ENCODE peak calls at places on chromosomes 2 and 18, in six cellular contexts. One of them, this sample, is unnamed.

GRCh38 chr18:6058941-6059340 is 163.6 kb upstream of the TMEM200C start:
- DNase-seq in fibroblast of lung: peak; percentile 91
- DNase-seq in breast epithelium: no peak
- DNase-seq in thoracic aorta: no peak
- DNase-seq in spleen: no peak
- DNase-seq in A673: no peak
- DNase-seq in this sample: no peak

GRCh38 chr2:101133492-101134101 is 17.6 kb downstream of the TBC1D8 start:
- DNase-seq in fibroblast of lung: no peak
- DNase-seq in breast epithelium: no peak
- DNase-seq in thoracic aorta: no peak
- DNase-seq in spleen: no peak
- DNase-seq in A673: no peak
- DNase-seq in this sample: no peak

GRCh38 chr2:235347691-235348090 is 146.2 kb upstream of the AGAP1 start:
- DNase-seq in fibroblast of lung: peak; percentile 94
- DNase-seq in breast epithelium: no peak
- DNase-seq in thoracic aorta: no peak
- DNase-seq in spleen: no peak
- DNase-seq in A673: peak; percentile 86
- DNase-seq in this sample: no peak

GRCh38 chr2:197576631-197577030 is 60.8 kb downstream of the MOB4 start:
- DNase-seq in fibroblast of lung: peak; percentile 39
- DNase-seq in breast epithelium: no peak
- DNase-seq in thoracic aorta: no peak
- DNase-seq in spleen: no peak
- DNase-seq in A673: peak; percentile 25
- DNase-seq in this sample: no peak

GRCh38 chr2:158745067-158745865 is 49.9 kb upstream of the DAPL1 start:
- DNase-seq in fibroblast of lung: peak; percentile 67
- DNase-seq in breast epithelium: peak; percentile 60
- DNase-seq in thoracic aorta: no peak
- DNase-seq in spleen: no peak
- DNase-seq in A673: peak; percentile 68
- DNase-seq in this sample: peak; percentile 59

GRCh38 chr2:27376866-27377617 is 3.5 kb downstream of the ZNF513 start:
- DNase-seq in fibroblast of lung: no peak
- DNase-seq in breast epithelium: no peak
- DNase-seq in thoracic aorta: no peak
- DNase-seq in spleen: no peak
- DNase-seq in A673: no peak
- DNase-seq in this sample: no peak

GRCh38 chr2:174972924-174973323 is 32.3 kb downstream of the CHN1 start:
- DNase-seq in fibroblast of lung: peak; percentile 93
- DNase-seq in breast epithelium: no peak
- DNase-seq in thoracic aorta: no peak
- DNase-seq in spleen: no peak
- DNase-seq in A673: no peak
- DNase-seq in this sample: no peak

GRCh38 chr18:8052237-8052701 is 485.2 kb downstream of the PTPRM start:
- DNase-seq in fibroblast of lung: peak; percentile 20
- DNase-seq in breast epithelium: no peak
- DNase-seq in thoracic aorta: no peak
- DNase-seq in spleen: no peak
- DNase-seq in A673: no peak
- DNase-seq in this sample: no peak

GRCh38 chr2:226799976-226800940 is 638 bp upstream of the IRS1 start:
- DNase-seq in fibroblast of lung: peak; percentile 34
- DNase-seq in breast epithelium: peak; percentile 38
- DNase-seq in thoracic aorta: no peak
- DNase-seq in spleen: no peak
- DNase-seq in A673: peak; percentile 20
- DNase-seq in this sample: peak; percentile 34

GRCh38 chr2:157339965-157340655 is 14.5 kb upstream of the ERMN start:
- DNase-seq in fibroblast of lung: peak; percentile 64
- DNase-seq in breast epithelium: no peak
- DNase-seq in thoracic aorta: no peak
- DNase-seq in spleen: no peak
- DNase-seq in A673: no peak
- DNase-seq in this sample: no peak

GRCh38 chr2:235511187-235511661 is 17.4 kb downstream of the AGAP1 start:
- DNase-seq in fibroblast of lung: peak; percentile 93
- DNase-seq in breast epithelium: no peak
- DNase-seq in thoracic aorta: no peak
- DNase-seq in spleen: no peak
- DNase-seq in A673: peak; percentile 33
- DNase-seq in this sample: peak; percentile 45

GRCh38 chr2:117027646-117028045 is 786.8 kb upstream of the DDX18 start:
- DNase-seq in fibroblast of lung: no peak
- DNase-seq in breast epithelium: no peak
- DNase-seq in thoracic aorta: no peak
- DNase-seq in spleen: no peak
- DNase-seq in A673: no peak
- DNase-seq in this sample: no peak

GRCh38 chr18:26792661-26793060 is 72.8 kb downstream of the AQP4 start:
- DNase-seq in fibroblast of lung: peak; percentile 83
- DNase-seq in breast epithelium: no peak
- DNase-seq in thoracic aorta: no peak
- DNase-seq in spleen: no peak
- DNase-seq in A673: no peak
- DNase-seq in this sample: no peak

GRCh38 chr2:226423498-226423960 is 376.1 kb downstream of the IRS1 start:
- DNase-seq in fibroblast of lung: peak; percentile 61
- DNase-seq in breast epithelium: peak; percentile 18
- DNase-seq in thoracic aorta: no peak
- DNase-seq in spleen: peak; percentile 83
- DNase-seq in A673: no peak
- DNase-seq in this sample: no peak

GRCh38 chr2:27077231-27077630 is 1.2 kb upstream of the EMILIN1 start:
- DNase-seq in fibroblast of lung: no peak
- DNase-seq in breast epithelium: no peak
- DNase-seq in thoracic aorta: no peak
- DNase-seq in spleen: peak; percentile 16
- DNase-seq in A673: no peak
- DNase-seq in this sample: no peak

GRCh38 chr2:85058619-85058941 is 74.6 kb upstream of the TCF7L1 start:
- DNase-seq in fibroblast of lung: no peak
- DNase-seq in breast epithelium: no peak
- DNase-seq in thoracic aorta: no peak
- DNase-seq in spleen: no peak
- DNase-seq in A673: no peak
- DNase-seq in this sample: peak; percentile 15

GRCh38 chr2:71595549-71595948 is 142.2 kb downstream of the DYSF start:
- DNase-seq in fibroblast of lung: no peak
- DNase-seq in breast epithelium: no peak
- DNase-seq in thoracic aorta: no peak
- DNase-seq in spleen: no peak
- DNase-seq in A673: no peak
- DNase-seq in this sample: no peak

GRCh38 chr18:26574958-26575864 is 26.9 kb upstream of the KCTD1 start:
- DNase-seq in fibroblast of lung: peak; percentile 75
- DNase-seq in breast epithelium: peak; percentile 36
- DNase-seq in thoracic aorta: no peak
- DNase-seq in spleen: peak; percentile 79
- DNase-seq in A673: peak; percentile 22
- DNase-seq in this sample: peak; percentile 32

DNA sequence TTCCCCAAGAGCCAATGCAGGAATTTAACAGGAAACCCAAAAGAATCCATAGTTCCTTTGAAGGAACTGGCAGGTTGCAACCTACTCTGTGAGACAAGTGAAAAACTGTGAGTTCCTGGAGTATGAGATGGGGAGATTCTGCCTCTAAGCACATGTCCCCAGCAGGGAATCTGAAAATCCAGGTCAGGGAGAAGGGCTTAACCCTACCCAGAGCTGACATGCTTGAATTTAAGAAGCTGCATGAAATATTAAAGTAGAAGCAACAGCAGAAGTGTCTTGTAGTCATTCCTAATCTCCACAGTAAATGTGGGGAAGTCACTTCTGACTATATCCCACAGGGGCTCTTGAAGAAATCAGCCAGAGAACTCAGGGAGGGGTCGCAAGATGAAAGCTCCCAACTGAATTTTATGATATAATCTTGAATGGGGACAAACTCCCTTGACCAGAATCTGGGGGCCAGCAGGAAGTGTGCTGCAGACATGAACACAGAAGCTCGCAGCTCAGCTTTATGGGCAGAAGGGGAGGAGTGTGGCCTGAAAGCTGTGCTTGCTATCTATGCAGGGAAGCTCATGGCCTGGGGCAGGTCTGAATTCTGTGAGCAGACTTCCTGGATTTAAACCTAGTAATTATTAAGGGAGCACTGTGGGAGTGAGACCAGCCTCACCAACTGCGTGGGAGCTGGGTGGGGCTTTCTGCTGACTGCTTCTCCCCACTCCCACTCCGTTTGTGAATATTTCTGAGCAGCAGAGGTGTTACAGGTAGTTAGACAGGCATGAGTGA is 184.1 kb upstream of the KYNU start:
- DNase-seq in fibroblast of lung: no peak
- DNase-seq in breast epithelium: no peak
- DNase-seq in thoracic aorta: no peak
- DNase-seq in spleen: no peak
- DNase-seq in A673: no peak
- DNase-seq in this sample: no peak
- H3K27me3 ChIP-seq in fibroblast of lung: no peaks in the 10 kb centered on the region
- H3K27me3 ChIP-seq in breast epithelium: no peaks in the 10 kb centered on the region
- H3K27me3 ChIP-seq in thoracic aorta: no peaks in the 10 kb centered on the region
- H3K27me3 ChIP-seq in spleen: no peaks in the 10 kb centered on the region
- H3K27me3 ChIP-seq in A673: no peaks in the 10 kb centered on the region
- H3K27me3 ChIP-seq in this sample: no peaks in the 10 kb centered on the region

GRCh38 chr2:120254178-120254577 is 1.5 kb downstream of the RALB start:
- DNase-seq in fibroblast of lung: no peak
- DNase-seq in breast epithelium: no peak
- DNase-seq in thoracic aorta: no peak
- DNase-seq in spleen: no peak
- DNase-seq in A673: no peak
- DNase-seq in this sample: no peak
- H3K4me3 ChIP-seq in fibroblast of lung: peak overlapping the region; percentile 84
- H3K4me3 ChIP-seq in breast epithelium: peak overlapping the region; percentile 95
- H3K4me3 ChIP-seq in thoracic aorta: peak overlapping the region; percentile 94
- H3K4me3 ChIP-seq in spleen: peak overlapping the region; percentile 95
- H3K4me3 ChIP-seq in A673: peak overlapping the region; percentile 78
- H3K4me3 ChIP-seq in this sample: no peak overlapping the region

GRCh38 chr18:61308009-61308408 is 25.2 kb upstream of the CDH20 start:
- DNase-seq in fibroblast of lung: no peak
- DNase-seq in breast epithelium: no peak
- DNase-seq in thoracic aorta: no peak
- DNase-seq in spleen: no peak
- DNase-seq in A673: no peak
- DNase-seq in this sample: no peak
- H3K4me1 ChIP-seq in fibroblast of lung: no peaks in the 10 kb centered on the region
- H3K4me1 ChIP-seq in breast epithelium: no peaks in the 10 kb centered on the region
- H3K4me1 ChIP-seq in thoracic aorta: no peaks in the 10 kb centered on the region
- H3K4me1 ChIP-seq in spleen: no peaks in the 10 kb centered on the region
- H3K4me1 ChIP-seq in A673: no peaks in the 10 kb centered on the region
- H3K4me1 ChIP-seq in this sample: no peaks in the 10 kb centered on the region

GRCh38 chr2:233331536-233331935 is 22.8 kb upstream of the DGKD start:
- DNase-seq in fibroblast of lung: no peak
- DNase-seq in breast epithelium: peak; percentile 43
- DNase-seq in thoracic aorta: no peak
- DNase-seq in spleen: peak; percentile 94
- DNase-seq in A673: peak; percentile 45
- DNase-seq in this sample: no peak
- H3K27me3 ChIP-seq in fibroblast of lung: no peaks in the 10 kb centered on the region
- H3K27me3 ChIP-seq in breast epithelium: no peaks in the 10 kb centered on the region
- H3K27me3 ChIP-seq in thoracic aorta: no peaks in the 10 kb centered on the region
- H3K27me3 ChIP-seq in spleen: no peaks in the 10 kb centered on the region
- H3K27me3 ChIP-seq in A673: no peaks in the 10 kb centered on the region
- H3K27me3 ChIP-seq in this sample: no peaks in the 10 kb centered on the region

GRCh38 chr2:196170681-196171247 is 614 bp downstream of the STK17B start:
- DNase-seq in fibroblast of lung: peak; percentile 51
- DNase-seq in breast epithelium: no peak
- DNase-seq in thoracic aorta: no peak
- DNase-seq in spleen: peak; percentile 91
- DNase-seq in A673: peak; percentile 61
- DNase-seq in this sample: peak; percentile 22

GRCh38 chr2:196168181-196168580 is 3.2 kb downstream of the STK17B start:
- DNase-seq in fibroblast of lung: peak; percentile 64
- DNase-seq in breast epithelium: no peak
- DNase-seq in thoracic aorta: no peak
- DNase-seq in spleen: no peak
- DNase-seq in A673: peak; percentile 43
- DNase-seq in this sample: no peak

GRCh38 chr2:196171248-196171871 is at the start of gene STK17B:
- DNase-seq in fibroblast of lung: peak; percentile 91
- DNase-seq in breast epithelium: peak; percentile 93
- DNase-seq in thoracic aorta: peak; percentile 76
- DNase-seq in spleen: peak; percentile 99
- DNase-seq in A673: peak; percentile 96
- DNase-seq in this sample: peak; percentile 96

GRCh38 chr2:196170202-196170680 is 1.1 kb downstream of the STK17B start:
- DNase-seq in fibroblast of lung: peak; percentile 68
- DNase-seq in breast epithelium: peak; percentile 26
- DNase-seq in thoracic aorta: no peak
- DNase-seq in spleen: no peak
- DNase-seq in A673: peak; percentile 65
- DNase-seq in this sample: peak; percentile 44

DNA sequence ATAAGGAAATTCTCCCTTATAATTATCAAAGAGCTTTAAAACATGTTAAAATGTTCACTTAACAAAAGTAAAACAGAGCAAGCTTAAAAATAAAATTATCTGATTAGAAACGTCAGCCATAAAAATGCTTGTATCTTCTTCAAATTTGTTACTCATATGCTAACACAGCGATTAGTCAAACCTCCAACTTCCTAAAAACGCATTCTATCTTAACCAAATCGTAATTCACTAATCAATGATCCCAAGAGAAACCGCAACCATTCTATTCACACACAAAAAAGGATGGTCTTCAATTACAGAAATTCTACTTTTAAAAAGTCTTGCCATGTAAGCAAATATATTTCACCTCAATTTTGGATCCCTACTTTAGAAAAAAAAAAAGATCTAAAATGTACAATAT is 1.9 kb downstream of the STK17B start:
- DNase-seq in fibroblast of lung: no peak
- DNase-seq in breast epithelium: no peak
- DNase-seq in thoracic aorta: no peak
- DNase-seq in spleen: no peak
- DNase-seq in A673: no peak
- DNase-seq in this sample: no peak
- H3K4me3 ChIP-seq in fibroblast of lung: peak overlapping the region; percentile 99
- H3K4me3 ChIP-seq in breast epithelium: peak overlapping the region; percentile 95
- H3K4me3 ChIP-seq in thoracic aorta: peak overlapping the region; percentile 95
- H3K4me3 ChIP-seq in spleen: peak overlapping the region; percentile 84
- H3K4me3 ChIP-seq in A673: peak overlapping the region; percentile 99
- H3K4me3 ChIP-seq in this sample: peak overlapping the region; percentile 85

GRCh38 chr2:69663860-69664259 is 20.3 kb upstream of the AAK1 start:
- DNase-seq in fibroblast of lung: no peak
- DNase-seq in breast epithelium: no peak
- DNase-seq in thoracic aorta: no peak
- DNase-seq in spleen: no peak
- DNase-seq in A673: no peak
- DNase-seq in this sample: no peak

GRCh38 chr2:69660637-69661036 is 17.1 kb upstream of the AAK1 start:
- DNase-seq in fibroblast of lung: no peak
- DNase-seq in breast epithelium: no peak
- DNase-seq in thoracic aorta: no peak
- DNase-seq in spleen: no peak
- DNase-seq in A673: no peak
- DNase-seq in this sample: no peak

GRCh38 chr2:69668598-69668997 is 25.1 kb upstream of the AAK1 start:
- DNase-seq in fibroblast of lung: peak; percentile 39
- DNase-seq in breast epithelium: no peak
- DNase-seq in thoracic aorta: no peak
- DNase-seq in spleen: no peak
- DNase-seq in A673: no peak
- DNase-seq in this sample: no peak

GRCh38 chr2:69667805-69668382 is 24.4 kb upstream of the AAK1 start:
- DNase-seq in fibroblast of lung: peak; percentile 53
- DNase-seq in breast epithelium: no peak
- DNase-seq in thoracic aorta: no peak
- DNase-seq in spleen: no peak
- DNase-seq in A673: no peak
- DNase-seq in this sample: no peak

GRCh38 chr2:69665152-69665551 is 21.6 kb upstream of the AAK1 start:
- DNase-seq in fibroblast of lung: no peak
- DNase-seq in breast epithelium: no peak
- DNase-seq in thoracic aorta: no peak
- DNase-seq in spleen: no peak
- DNase-seq in A673: no peak
- DNase-seq in this sample: no peak
- H3K4me1 ChIP-seq in fibroblast of lung: no peaks in the 10 kb centered on the region
- H3K4me1 ChIP-seq in breast epithelium: no peaks in the 10 kb centered on the region
- H3K4me1 ChIP-seq in thoracic aorta: peaks cover 7% of the 10 kb centered on the region
- H3K4me1 ChIP-seq in spleen: no peaks in the 10 kb centered on the region
- H3K4me1 ChIP-seq in A673: no peaks in the 10 kb centered on the region
- H3K4me1 ChIP-seq in this sample: peaks cover 24% of the 10 kb centered on the region

This sample was measured in body of pancreas.